ENCODE peak calls at places on chromosomes 2 and 18, in seven cellular contexts. I is effector memory CD8-positive, alpha-beta T cell; N is fibroblast of villous mesenchyme; E is fibroblast of mammary gland; R is 8988T; O is stomach; C is stimulated activated CD4-positive, alpha-beta T cell treated with anti-CD3 and anti-CD28 coated beads, Interleukin-2, amount 100 ng/mL, for 48 hours. K is an unnamed sample.

GRCh38 chr2:181573140-181573736 is 83.7 kb downstream of the CERKL start:
- DNase-seq in I (no peak), N (peak; percentile 37), E (peak; percentile 57), R (no peak), O (no peak), C (no peak), K (no peak)

GRCh38 chr2:11938196-11938595 is 191.8 kb downstream of the LPIN1 start:
- DNase-seq in I (no peak), N (peak; percentile 89), E (peak; percentile 73), R (no peak), O (peak; percentile 47), C (no peak), K (no peak)

GRCh38 chr2:210228586-210228985 is 3.3 kb upstream of the ACADL start:
- DNase-seq in I (no peak), N (no peak), E (no peak), R (no peak), O (no peak), C (no peak), K (no peak)

GRCh38 chr18:3211236-3211992 is 8.4 kb downstream of the MYOM1 start:
- DNase-seq in I (no peak), N (peak; percentile 48), E (peak; percentile 73), R (no peak), O (no peak), C (no peak), K (no peak)

GRCh38 chr18:44826418-44827259 is 146.0 kb downstream of the SETBP1 start:
- DNase-seq in I (no peak), N (peak; percentile 87), E (peak; percentile 96), R (no peak), O (peak; percentile 84), C (no peak), K (peak; percentile 48)

GRCh38 chr18:76644580-76644979 is 149.5 kb upstream of the ZNF516 start:
- DNase-seq in I (no peak), N (no peak), E (no peak), R (no peak), O (no peak), C (no peak), K (no peak)

GRCh38 chr18:48454146-48454796 is 45.1 kb upstream of the ZBTB7C start:
- DNase-seq in I (no peak), N (no peak), E (no peak), R (no peak), O (no peak), C (no peak), K (no peak)

GRCh38 chr2:122707224-122707824 is 951.9 kb downstream of the TSN start:
- DNase-seq in I (no peak), N (no peak), E (no peak), R (no peak), O (no peak), C (no peak), K (no peak)

GRCh38 chr18:2009957-2010697 is 561.2 kb downstream of the METTL4 start:
- DNase-seq in I (no peak), N (no peak), E (no peak), R (no peak), O (no peak), C (no peak), K (no peak)

GRCh38 chr18:48003426-48004349 is 73.2 kb upstream of the SMAD2 start:
- DNase-seq in I (no peak), N (peak; percentile 54), E (peak; percentile 31), R (no peak), O (peak; percentile 52), C (no peak), K (no peak)

GRCh38 chr2:170999654-171000053 is 70.6 kb downstream of the GORASP2 start:
- DNase-seq in I (no peak), N (no peak), E (no peak), R (no peak), O (no peak), C (no peak), K (no peak)

GRCh38 chr2:13533524-13533922 is 816.8 kb downstream of the TRIB2 start:
- DNase-seq in I (no peak), N (no peak), E (no peak), R (no peak), O (no peak), C (no peak), K (no peak)

GRCh38 chr2:40412456-40412855 is 39.4 kb downstream of the SLC8A1 start:
- DNase-seq in I (no peak), N (no peak), E (peak; percentile 33), R (peak; percentile 11), O (no peak), C (no peak), K (no peak)

GRCh38 chr2:19369341-19369955 is 11.0 kb upstream of the OSR1 start:
- DNase-seq in I (no peak), N (peak; percentile 55), E (peak; percentile 72), R (no peak), O (no peak), C (no peak), K (peak; percentile 16)

GRCh38 chr2:208511016-208511415 is 104.4 kb downstream of the PTH2R start:
- DNase-seq in I (no peak), N (no peak), E (no peak), R (no peak), O (no peak), C (no peak), K (no peak)

GRCh38 chr2:85131116-85131515 is 2.1 kb upstream of the TCF7L1 start:
- DNase-seq in I (no peak), N (peak; percentile 47), E (peak; percentile 33), R (no peak), O (no peak), C (no peak), K (no peak)

GRCh38 chr2:95208101-95208500 is 780 bp downstream of the ZNF892 start:
- DNase-seq in I (no peak), N (no peak), E (peak; percentile 38), R (no peak), O (no peak), C (no peak), K (no peak)

GRCh38 chr2:44582363-44583008 is 220.7 kb downstream of the CAMKMT start:
- DNase-seq in I (no peak), N (peak; percentile 42), E (peak; percentile 58), R (no peak), O (no peak), C (no peak), K (no peak)

GRCh38 chr18:26192233-26192632 is 34.0 kb upstream of the TAF4B start:
- DNase-seq in I (no peak), N (no peak), E (no peak), R (no peak), O (no peak), C (no peak), K (no peak)

GRCh38 chr2:219538488-219539294 is 4.9 kb downstream of the CHPF start:
- DNase-seq in I (no peak), N (no peak), E (no peak), R (no peak), O (no peak), C (no peak), K (no peak)

GRCh38 chr18:75162467-75162866 is 46.5 kb downstream of the PTGR3 start:
- DNase-seq in I (no peak), N (peak; percentile 52), E (peak; percentile 69), R (no peak), O (no peak), C (no peak), K (no peak)

GRCh38 chr2:54148391-54148790 is 33.0 kb downstream of the ACYP2 start:
- DNase-seq in I (no peak), N (no peak), E (no peak), R (no peak), O (no peak), C (no peak), K (no peak)

GRCh38 chr2:70596739-70597138 is 43.1 kb upstream of the TGFA start:
- DNase-seq in I (no peak), N (no peak), E (no peak), R (no peak), O (no peak), C (no peak), K (no peak)

GRCh38 chr2:151771599-151772358 is 37.5 kb upstream of the NEB start:
- DNase-seq in I (no peak), N (peak; percentile 91), E (peak; percentile 77), R (no peak), O (no peak), C (no peak), K (no peak)

GRCh38 chr2:162058973-162059668 is 14.9 kb downstream of the DPP4 start:
- DNase-seq in I (no peak), N (peak; percentile 69), E (no peak), R (no peak), O (no peak), C (peak; percentile 15), K (no peak)

GRCh38 chr2:188412190-188412589 is 120.5 kb downstream of the GULP1 start:
- DNase-seq in I (no peak), N (no peak), E (no peak), R (no peak), O (no peak), C (no peak), K (no peak)

GRCh38 chr2:6826081-6826913 is 39.4 kb downstream of the CMPK2 start:
- DNase-seq in I (peak; percentile 38), N (peak; percentile 54), E (peak; percentile 95), R (peak; percentile 40), O (peak; percentile 38), C (peak; percentile 61), K (no peak)

GRCh38 chr2:95333888-95334338 is 36.8 kb downstream of the KCNIP3 start:
- DNase-seq in I (no peak), N (peak; percentile 90), E (peak; percentile 95), R (no peak), O (no peak), C (no peak), K (no peak)

GRCh38 chr2:145137211-145137610 is 617.3 kb upstream of the ZEB2 start:
- DNase-seq in I (no peak), N (no peak), E (no peak), R (no peak), O (no peak), C (no peak), K (no peak)

GRCh38 chr2:241229563-241230401 is 41.3 kb downstream of the ANO7 start:
- DNase-seq in I (no peak), N (no peak), E (no peak), R (no peak), O (no peak), C (no peak), K (no peak)

GRCh38 chr18:79922971-79923411 is 28.5 kb downstream of the SLC66A2 start:
- DNase-seq in I (no peak), N (no peak), E (no peak), R (no peak), O (peak; percentile 19), C (no peak), K (no peak)

GRCh38 chr2:17441055-17441771 is 77.0 kb downstream of the RAD51AP2 start:
- DNase-seq in I (no peak), N (no peak), E (no peak), R (no peak), O (no peak), C (no peak), K (no peak)

GRCh38 chr2:113977660-113978523 is 88.0 kb downstream of the ACTR3 start:
- DNase-seq in I (no peak), N (peak; percentile 58), E (peak; percentile 58), R (peak; percentile 49), O (no peak), C (no peak), K (no peak)

GRCh38 chr2:152635635-152636298 is 81.5 kb downstream of the PRPF40A start:
- DNase-seq in I (peak; percentile 56), N (peak; percentile 59), E (peak; percentile 69), R (peak; percentile 43), O (peak; percentile 70), C (peak; percentile 70), K (peak; percentile 19)

GRCh38 chr2:143410097-143410897 is 281.1 kb downstream of the ARHGAP15 start:
- DNase-seq in I (no peak), N (no peak), E (peak; percentile 23), R (no peak), O (no peak), C (no peak), K (no peak)